ENCODE peak calls at places on chromosomes 11 and 22, in nine cellular contexts. One of them, this sample, is unnamed. For H3K27me3, the result is how much of the 10 kb centered on the place peaks cover.

GRCh38 chr22:34414467-34415440 is 494.5 kb upstream of the LARGE1 start:
- DNase-seq in sigmoid colon: no peak
- DNase-seq in prostate gland: peak
- DNase-seq in transverse colon: peak
- DNase-seq in HepG2: peak
- DNase-seq in SK-N-SH: peak
- DNase-seq in esophagus muscularis mucosa: peak
- DNase-seq in H1: peak
- DNase-seq in breast epithelium: no peak
- DNase-seq in this sample: no peak

GRCh38 chr11:72813740-72814138 is 472 bp upstream of the ATG16L2 start:
- DNase-seq in SK-N-SH: peak
- DNase-seq in H1: no peak
- DNase-seq in HepG2: peak
- DNase-seq in prostate gland: peak
- DNase-seq in sigmoid colon: peak
- DNase-seq in esophagus muscularis mucosa: peak
- DNase-seq in breast epithelium: peak
- DNase-seq in transverse colon: peak
- DNase-seq in this sample: no peak

GRCh38 chr22:43832393-43833265 is 20.5 kb upstream of the EFCAB6 start:
- DNase-seq in SK-N-SH: no peak
- DNase-seq in breast epithelium: no peak
- DNase-seq in esophagus muscularis mucosa: no peak
- DNase-seq in prostate gland: no peak
- DNase-seq in sigmoid colon: peak
- DNase-seq in H1: no peak
- DNase-seq in transverse colon: no peak
- DNase-seq in HepG2: no peak
- DNase-seq in this sample: no peak

GRCh38 chr22:18954333-18954732 is 18.2 kb upstream of the PRODH start:
- DNase-seq in breast epithelium: peak
- DNase-seq in prostate gland: peak
- DNase-seq in sigmoid colon: peak
- DNase-seq in transverse colon: peak
- DNase-seq in H1: peak
- DNase-seq in SK-N-SH: peak
- DNase-seq in HepG2: peak
- DNase-seq in esophagus muscularis mucosa: no peak
- DNase-seq in this sample: no peak

GRCh38 chr22:31179345-31179744 is 19.4 kb downstream of the RNF185 start:
- DNase-seq in SK-N-SH: no peak
- DNase-seq in esophagus muscularis mucosa: no peak
- DNase-seq in HepG2: peak
- DNase-seq in transverse colon: peak
- DNase-seq in prostate gland: peak
- DNase-seq in H1: no peak
- DNase-seq in breast epithelium: peak
- DNase-seq in sigmoid colon: no peak
- DNase-seq in this sample: no peak

GRCh38 chr11:78318321-78318720 is 99.3 kb downstream of the GAB2 start:
- DNase-seq in HepG2: no peak
- DNase-seq in SK-N-SH: peak
- DNase-seq in prostate gland: no peak
- DNase-seq in breast epithelium: no peak
- DNase-seq in H1: no peak
- DNase-seq in sigmoid colon: no peak
- DNase-seq in esophagus muscularis mucosa: no peak
- DNase-seq in transverse colon: no peak
- DNase-seq in this sample: no peak

GRCh38 chr11:87878373-87878779 is 296.9 kb downstream of the RAB38 start:
- DNase-seq in prostate gland: no peak
- DNase-seq in SK-N-SH: no peak
- DNase-seq in H1: no peak
- DNase-seq in sigmoid colon: no peak
- DNase-seq in HepG2: peak
- DNase-seq in esophagus muscularis mucosa: no peak
- DNase-seq in transverse colon: no peak
- DNase-seq in breast epithelium: no peak
- DNase-seq in this sample: no peak

GRCh38 chr11:66316849-66317251 is at the start of gene CD248:
- DNase-seq in breast epithelium: no peak
- DNase-seq in sigmoid colon: peak
- DNase-seq in HepG2: no peak
- DNase-seq in prostate gland: no peak
- DNase-seq in H1: no peak
- DNase-seq in SK-N-SH: peak
- DNase-seq in transverse colon: peak
- DNase-seq in esophagus muscularis mucosa: no peak
- DNase-seq in this sample: no peak

GRCh38 chr11:1361882-1362281 is 27.9 kb upstream of the BRSK2 start:
- DNase-seq in HepG2: no peak
- DNase-seq in breast epithelium: no peak
- DNase-seq in H1: no peak
- DNase-seq in prostate gland: no peak
- DNase-seq in SK-N-SH: no peak
- DNase-seq in transverse colon: no peak
- DNase-seq in sigmoid colon: no peak
- DNase-seq in esophagus muscularis mucosa: no peak
- DNase-seq in this sample: no peak

GRCh38 chr11:1360835-1361357 is 28.8 kb upstream of the BRSK2 start:
- DNase-seq in esophagus muscularis mucosa: no peak
- DNase-seq in SK-N-SH: peak
- DNase-seq in HepG2: no peak
- DNase-seq in sigmoid colon: no peak
- DNase-seq in transverse colon: no peak
- DNase-seq in breast epithelium: no peak
- DNase-seq in prostate gland: no peak
- DNase-seq in H1: no peak
- DNase-seq in this sample: no peak

GRCh38 chr11:1358286-1358685 is 31.4 kb upstream of the BRSK2 start:
- DNase-seq in breast epithelium: no peak
- DNase-seq in esophagus muscularis mucosa: no peak
- DNase-seq in transverse colon: no peak
- DNase-seq in HepG2: no peak
- DNase-seq in H1: no peak
- DNase-seq in prostate gland: peak
- DNase-seq in SK-N-SH: peak
- DNase-seq in sigmoid colon: no peak
- DNase-seq in this sample: no peak

GRCh38 chr11:1360181-1360834 is 29.4 kb upstream of the BRSK2 start:
- DNase-seq in SK-N-SH: peak
- DNase-seq in sigmoid colon: no peak
- DNase-seq in esophagus muscularis mucosa: no peak
- DNase-seq in H1: no peak
- DNase-seq in breast epithelium: no peak
- DNase-seq in transverse colon: no peak
- DNase-seq in HepG2: no peak
- DNase-seq in prostate gland: no peak
- DNase-seq in this sample: no peak

DNA sequence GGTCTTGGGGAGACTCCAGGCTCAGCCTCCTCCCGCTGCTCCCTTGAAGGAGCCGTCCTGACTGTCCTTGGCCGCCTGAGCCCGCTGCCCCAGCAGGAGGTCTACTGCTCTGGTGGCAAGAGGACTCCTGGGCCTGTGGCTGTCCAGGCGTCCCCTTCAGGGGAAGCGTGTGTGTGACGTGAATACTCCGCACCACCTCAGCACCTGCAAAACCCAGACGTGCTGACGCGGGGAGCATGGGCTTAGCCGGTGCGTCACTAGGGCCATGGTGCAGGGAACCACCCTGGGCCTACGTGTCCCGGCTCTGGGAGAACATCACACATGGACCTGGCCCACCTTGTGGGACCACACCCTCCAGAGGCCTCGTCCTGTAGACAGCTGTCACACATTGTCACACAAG is 30.2 kb upstream of the BRSK2 start:
- DNase-seq in breast epithelium: no peak
- DNase-seq in sigmoid colon: no peak
- DNase-seq in H1: no peak
- DNase-seq in transverse colon: no peak
- DNase-seq in SK-N-SH: no peak
- DNase-seq in HepG2: no peak
- DNase-seq in prostate gland: no peak
- DNase-seq in esophagus muscularis mucosa: no peak
- DNase-seq in this sample: no peak
- TF ChIP-seq POLR2AphosphoS5 in breast epithelium: no peak
- TF ChIP-seq POLR2AphosphoS5 in sigmoid colon: no peak
- TF ChIP-seq POLR2AphosphoS5 in H1: no peak
- TF ChIP-seq POLR2AphosphoS5 in transverse colon: no peak
- TF ChIP-seq POLR2AphosphoS5 in SK-N-SH: no peak
- TF ChIP-seq POLR2AphosphoS5 in HepG2: no peak
- TF ChIP-seq POLR2AphosphoS5 in prostate gland: no peak
- TF ChIP-seq POLR2AphosphoS5 in esophagus muscularis mucosa: no peak
- TF ChIP-seq POLR2AphosphoS5 in this sample: no peak

GRCh38 chr11:15124528-15124927 is 9.8 kb downstream of the INSC start:
- DNase-seq in SK-N-SH: no peak
- DNase-seq in esophagus muscularis mucosa: peak
- DNase-seq in prostate gland: no peak
- DNase-seq in H1: no peak
- DNase-seq in transverse colon: no peak
- DNase-seq in HepG2: no peak
- DNase-seq in sigmoid colon: no peak
- DNase-seq in breast epithelium: no peak
- DNase-seq in this sample: peak
- H3K4me3 ChIP-seq in SK-N-SH: no peak
- H3K4me3 ChIP-seq in esophagus muscularis mucosa: no peak
- H3K4me3 ChIP-seq in prostate gland: no peak
- H3K4me3 ChIP-seq in H1: no peak
- H3K4me3 ChIP-seq in transverse colon: no peak
- H3K4me3 ChIP-seq in HepG2: no peak
- H3K4me3 ChIP-seq in sigmoid colon: no peak
- H3K4me3 ChIP-seq in breast epithelium: no peak
- H3K4me3 ChIP-seq in this sample: no peak

GRCh38 chr22:22555596-22555995 is 3.5 kb downstream of the PRAME start:
- DNase-seq in SK-N-SH: no peak
- DNase-seq in esophagus muscularis mucosa: no peak
- DNase-seq in H1: no peak
- DNase-seq in breast epithelium: no peak
- DNase-seq in HepG2: no peak
- DNase-seq in prostate gland: no peak
- DNase-seq in transverse colon: no peak
- DNase-seq in sigmoid colon: no peak
- DNase-seq in this sample: no peak

GRCh38 chr22:22554324-22555284 is 4.5 kb downstream of the PRAME start:
- DNase-seq in SK-N-SH: no peak
- DNase-seq in H1: no peak
- DNase-seq in sigmoid colon: no peak
- DNase-seq in transverse colon: no peak
- DNase-seq in HepG2: no peak
- DNase-seq in esophagus muscularis mucosa: no peak
- DNase-seq in prostate gland: no peak
- DNase-seq in breast epithelium: no peak
- DNase-seq in this sample: no peak

GRCh38 chr22:22552630-22553029 is 6.4 kb downstream of the PRAME start:
- DNase-seq in H1: no peak
- DNase-seq in SK-N-SH: peak
- DNase-seq in HepG2: peak
- DNase-seq in breast epithelium: no peak
- DNase-seq in sigmoid colon: no peak
- DNase-seq in prostate gland: no peak
- DNase-seq in transverse colon: no peak
- DNase-seq in esophagus muscularis mucosa: no peak
- DNase-seq in this sample: no peak

GRCh38 chr22:22553141-22553540 is 5.9 kb downstream of the PRAME start:
- DNase-seq in H1: no peak
- DNase-seq in SK-N-SH: no peak
- DNase-seq in HepG2: no peak
- DNase-seq in esophagus muscularis mucosa: no peak
- DNase-seq in transverse colon: no peak
- DNase-seq in breast epithelium: no peak
- DNase-seq in sigmoid colon: no peak
- DNase-seq in prostate gland: no peak
- DNase-seq in this sample: no peak

DNA sequence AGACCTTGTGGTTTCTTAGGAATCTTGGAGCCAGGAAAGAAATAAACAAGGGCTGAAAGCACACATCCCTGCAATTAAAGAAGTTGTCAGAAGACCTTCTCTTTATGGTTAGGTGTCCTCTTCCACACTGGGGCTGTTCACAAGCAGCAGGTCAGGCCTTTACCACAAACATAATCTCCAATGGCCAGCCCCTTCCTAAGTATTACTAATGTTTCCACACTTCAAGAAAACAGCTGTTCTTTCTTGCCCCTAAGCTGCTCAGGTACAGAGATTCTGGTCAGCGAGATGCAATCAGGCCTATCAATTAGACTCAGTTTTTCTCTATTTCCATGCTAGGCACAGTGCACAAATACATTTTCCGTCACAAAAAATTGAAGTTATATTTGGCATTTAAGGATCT is 5.3 kb downstream of the PRAME start:
- DNase-seq in sigmoid colon: no peak
- DNase-seq in esophagus muscularis mucosa: no peak
- DNase-seq in prostate gland: no peak
- DNase-seq in transverse colon: no peak
- DNase-seq in breast epithelium: no peak
- DNase-seq in HepG2: no peak
- DNase-seq in SK-N-SH: no peak
- DNase-seq in H1: no peak
- DNase-seq in this sample: no peak
- H3K27me3 ChIP-seq in sigmoid colon: under half
- H3K27me3 ChIP-seq in esophagus muscularis mucosa: under half
- H3K27me3 ChIP-seq in prostate gland: under half
- H3K27me3 ChIP-seq in transverse colon: under half
- H3K27me3 ChIP-seq in breast epithelium: under half
- H3K27me3 ChIP-seq in HepG2: under half
- H3K27me3 ChIP-seq in SK-N-SH: under half
- H3K27me3 ChIP-seq in H1: under half
- H3K27me3 ChIP-seq in this sample: under half

GRCh38 chr11:27217496-27217895 is 145.5 kb downstream of the CCDC34 start:
- DNase-seq in SK-N-SH: no peak
- DNase-seq in breast epithelium: no peak
- DNase-seq in HepG2: no peak
- DNase-seq in prostate gland: no peak
- DNase-seq in transverse colon: no peak
- DNase-seq in H1: no peak
- DNase-seq in esophagus muscularis mucosa: no peak
- DNase-seq in sigmoid colon: no peak
- DNase-seq in this sample: no peak

GRCh38 chr11:27215471-27216267 is 147.3 kb downstream of the CCDC34 start:
- DNase-seq in prostate gland: no peak
- DNase-seq in sigmoid colon: no peak
- DNase-seq in HepG2: no peak
- DNase-seq in transverse colon: no peak
- DNase-seq in breast epithelium: no peak
- DNase-seq in SK-N-SH: no peak
- DNase-seq in esophagus muscularis mucosa: no peak
- DNase-seq in H1: peak
- DNase-seq in this sample: no peak

GRCh38 chr11:27217948-27218410 is 145.0 kb downstream of the CCDC34 start:
- DNase-seq in SK-N-SH: no peak
- DNase-seq in prostate gland: no peak
- DNase-seq in transverse colon: no peak
- DNase-seq in H1: peak
- DNase-seq in HepG2: no peak
- DNase-seq in esophagus muscularis mucosa: no peak
- DNase-seq in breast epithelium: no peak
- DNase-seq in sigmoid colon: no peak
- DNase-seq in this sample: no peak

GRCh38 chr11:27214713-27215112 is 148.3 kb downstream of the CCDC34 start:
- DNase-seq in breast epithelium: no peak
- DNase-seq in SK-N-SH: no peak
- DNase-seq in HepG2: no peak
- DNase-seq in transverse colon: no peak
- DNase-seq in esophagus muscularis mucosa: no peak
- DNase-seq in prostate gland: no peak
- DNase-seq in sigmoid colon: no peak
- DNase-seq in H1: peak
- DNase-seq in this sample: no peak

GRCh38 chr11:27216268-27217149 is 146.5 kb downstream of the CCDC34 start:
- DNase-seq in breast epithelium: no peak
- DNase-seq in sigmoid colon: peak
- DNase-seq in transverse colon: peak
- DNase-seq in prostate gland: no peak
- DNase-seq in HepG2: no peak
- DNase-seq in esophagus muscularis mucosa: no peak
- DNase-seq in H1: peak
- DNase-seq in SK-N-SH: peak
- DNase-seq in this sample: no peak
- TF ChIP-seq POLR2AphosphoS5 in breast epithelium: no peak
- TF ChIP-seq POLR2AphosphoS5 in sigmoid colon: peak
- TF ChIP-seq POLR2AphosphoS5 in transverse colon: no peak
- TF ChIP-seq POLR2AphosphoS5 in prostate gland: no peak
- TF ChIP-seq POLR2AphosphoS5 in HepG2: no peak
- TF ChIP-seq POLR2AphosphoS5 in esophagus muscularis mucosa: peak
- TF ChIP-seq POLR2AphosphoS5 in H1: no peak
- TF ChIP-seq POLR2AphosphoS5 in SK-N-SH: no peak
- TF ChIP-seq POLR2AphosphoS5 in this sample: no peak